ENCODE peak calls at places on chromosomes 2 and 18, in five cellular contexts. L is breast epithelium, M is sigmoid colon, U is psoas muscle, D is A673. I is an unnamed sample.

GRCh38 chr18:55907352-55908045 is 319.5 kb upstream of the TCF4 start:
- DNase-seq in D (no peak), M (no peak), L (no peak), U (no peak), I (no peak)

GRCh38 chr2:208306291-208306690 is 40.2 kb downstream of the PIKFYVE start:
- DNase-seq in U (no peak), L (no peak), D (no peak), M (no peak), I (no peak)

GRCh38 chr2:194343167-194343566 is 1313.9 kb upstream of the SLC39A10 start:
- DNase-seq in L (no peak), D (no peak), M (no peak), U (no peak), I (no peak)

GRCh38 chr2:219569041-219569440 is 2.3 kb downstream of the OBSL1 start:
- DNase-seq in D (no peak), L (no peak), M (no peak), U (no peak), I (no peak)

GRCh38 chr2:144498215-144498614 is 21.7 kb downstream of the ZEB2 start:
- DNase-seq in D (no peak), L (no peak), U (no peak), M (no peak), I (no peak)

GRCh38 chr2:121554998-121555397 is 24.3 kb downstream of the RNU4ATAC start:
- DNase-seq in L (no peak), M (no peak), U (no peak), D (no peak), I (no peak)

GRCh38 chr18:22009242-22009641 is 160.1 kb upstream of the GATA6 start:
- DNase-seq in U (no peak), L (no peak), M (no peak), D (no peak), I (no peak)

GRCh38 chr2:25844089-25844488 is 34.2 kb downstream of the ASXL2 start:
- DNase-seq in D (no peak), U (no peak), L (no peak), M (no peak), I (no peak)

GRCh38 chr2:60926751-60927568 is 45.6 kb downstream of the REL start:
- DNase-seq in M (no peak), U (no peak), D (no peak), L (no peak), I (no peak)

GRCh38 chr2:222652856-222653255 is 3.0 kb downstream of the FARSB start:
- DNase-seq in M (no peak), D (no peak), L (no peak), U (no peak), I (no peak)

GRCh38 chr2:14634885-14635871 is 2.7 kb downstream of the LRATD1 start:
- DNase-seq in U (peak; percentile 62), L (peak; percentile 79), M (peak; percentile 89), D (peak; percentile 4), I (peak; percentile 80)

GRCh38 chr2:158211516-158211915 is 109.8 kb downstream of the UPP2 start:
- DNase-seq in L (no peak), M (no peak), D (no peak), U (no peak), I (no peak)

GRCh38 chr18:58211510-58211909 is 167.5 kb downstream of the NEDD4L start:
- DNase-seq in M (no peak), L (no peak), U (no peak), D (no peak), I (no peak)
- TF ChIP-seq CTCF in M (no peak), L (no peak), U (no peak), D (no peak), I (no peak)

GRCh38 chr18:58231930-58232329 is 187.9 kb downstream of the NEDD4L start:
- DNase-seq in U (no peak), L (no peak), M (no peak), D (no peak), I (no peak)
- TF ChIP-seq CTCF in U (peak; percentile 51), L (peak; percentile 44), M (peak; percentile 28), D (peak; percentile 38), I (no peak)

GRCh38 chr2:180519276-180519675 is 461.1 kb upstream of the UBE2E3 start:
- DNase-seq in D (no peak), L (no peak), U (no peak), M (no peak), I (no peak)

GRCh38 chr2:180523629-180524340 is 456.6 kb upstream of the UBE2E3 start:
- DNase-seq in U (no peak), L (no peak), D (no peak), M (no peak), I (no peak)

GRCh38 chr2:180520816-180521595 is 459.4 kb upstream of the UBE2E3 start:
- DNase-seq in D (no peak), U (no peak), M (no peak), L (no peak), I (no peak)

GRCh38 chr2:180516204-180516603 is 464.2 kb upstream of the UBE2E3 start:
- DNase-seq in D (no peak), L (no peak), U (no peak), M (no peak), I (no peak)

DNA sequence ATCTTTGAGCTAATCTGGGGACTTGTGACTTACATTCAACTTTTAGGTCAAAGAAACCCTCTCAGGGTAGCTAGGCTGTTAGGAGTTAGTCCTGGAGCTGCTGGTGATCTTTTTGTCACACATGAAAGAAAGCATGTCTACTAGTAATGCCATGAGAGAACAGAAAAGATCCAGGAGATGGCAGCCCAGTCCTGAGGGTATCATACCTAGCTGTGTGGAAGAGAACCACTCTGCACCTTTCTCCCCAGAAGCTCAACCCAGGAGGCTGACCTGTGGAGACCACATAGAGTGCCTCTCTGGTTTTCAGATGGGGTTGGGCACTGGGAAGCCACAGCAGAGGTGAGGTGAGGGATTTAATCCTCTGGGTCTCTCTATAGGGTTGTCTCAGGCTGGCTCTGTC is 460.2 kb upstream of the UBE2E3 start:
- DNase-seq in D (no peak), M (no peak), U (no peak), L (no peak), I (no peak)
- TF ChIP-seq CTCF in D (peak; percentile 21), M (no peak), U (peak; percentile 20), L (no peak), I (no peak)

GRCh38 chr18:43515481-43515880 is 238.2 kb upstream of the SYT4 start:
- DNase-seq in L (no peak), U (no peak), D (no peak), M (no peak), I (no peak)
- TF ChIP-seq CTCF in L (no peak), U (no peak), D (no peak), M (no peak), I (no peak)

I was measured in mesothelial cell of epicardium.